ENCODE peak calls at places on chromosomes 2 and 18, in nine cellular contexts. Q is GM10248, I is fibroblast of mammary gland, A is glutamatergic neuron, W is posterior cingulate gyrus, K is iPS-NIHi11, O is tibial nerve, F is HL-60, T is EH. J is an unnamed sample.

GRCh38 chr18:68725341-68725740 is 10.4 kb upstream of the TMX3 start:
- DNase-seq in Q (no peak), I (no peak), A (no peak), W (no peak), K (no peak), O (no peak), F (no peak), T (no peak), J (no peak)

GRCh38 chr2:143937563-143938346 is 582.2 kb downstream of the ZEB2 start:
- DNase-seq in Q (no peak), I (no peak), A (no peak), W (no peak), K (peak; percentile 13), O (no peak), F (no peak), T (peak; percentile 15), J (no peak)

GRCh38 chr18:54558609-54559585 is 32.1 kb upstream of the DYNAP start:
- DNase-seq in Q (peak; percentile 21), I (peak; percentile 24), A (no peak), W (no peak), K (peak; percentile 52), O (peak; percentile 12), F (peak; percentile 13), T (peak; percentile 21), J (no peak)

GRCh38 chr2:135532581-135532980 is 1.3 kb downstream of the R3HDM1 start:
- DNase-seq in Q (no peak), I (peak; percentile 6), A (no peak), W (no peak), K (no peak), O (no peak), F (no peak), T (peak; percentile 43), J (no peak)

GRCh38 chr2:237921967-237922492 is 44.8 kb upstream of the UBE2F start:
- DNase-seq in Q (no peak), I (no peak), A (no peak), W (no peak), K (no peak), O (no peak), F (no peak), T (no peak), J (peak; percentile 58)

GRCh38 chr2:223641062-223641461 is 38.9 kb upstream of the SCG2 start:
- DNase-seq in Q (no peak), I (no peak), A (no peak), W (no peak), K (no peak), O (no peak), F (no peak), T (peak; percentile 72), J (no peak)

GRCh38 chr2:33810046-33810835 is 211.1 kb upstream of the FAM98A start:
- DNase-seq in Q (no peak), I (peak; percentile 72), A (no peak), W (no peak), K (peak; percentile 10), O (no peak), F (no peak), T (peak; percentile 97), J (no peak)

GRCh38 chr2:225998653-225999052 is 599.1 kb downstream of the NYAP2 start:
- DNase-seq in Q (no peak), I (peak; percentile 23), A (no peak), W (no peak), K (no peak), O (no peak), F (no peak), T (peak; percentile 79), J (no peak)

GRCh38 chr2:98346259-98347236 is at the start of gene CNGA3:
- DNase-seq in Q (peak; percentile 40), I (peak; percentile 8), A (peak; percentile 70), W (no peak), K (peak; percentile 78), O (no peak), F (no peak), T (peak; percentile 34), J (no peak)

GRCh38 chr2:240934701-240935100 is 28.6 kb downstream of the CROCC2 start:
- DNase-seq in Q (no peak), I (no peak), A (no peak), W (no peak), K (no peak), O (peak; percentile 3), F (no peak), T (no peak), J (peak; percentile 40)

GRCh38 chr2:221197223-221197622 is 374.9 kb downstream of the EPHA4 start:
- DNase-seq in Q (no peak), I (no peak), A (no peak), W (no peak), K (no peak), O (no peak), F (no peak), T (no peak), J (no peak)

GRCh38 chr2:10387033-10387432 is 61.1 kb downstream of the ODC1 start:
- DNase-seq in Q (no peak), I (no peak), A (no peak), W (no peak), K (no peak), O (no peak), F (no peak), T (no peak), J (no peak)

GRCh38 chr18:46293699-46294300 is 189.6 kb downstream of the HAUS1 start:
- DNase-seq in Q (no peak), I (no peak), A (no peak), W (no peak), K (peak; percentile 69), O (no peak), F (no peak), T (no peak), J (no peak)

GRCh38 chr18:50075772-50076171 is 119.2 kb downstream of the MYO5B start:
- DNase-seq in Q (no peak), I (no peak), A (no peak), W (no peak), K (no peak), O (no peak), F (no peak), T (no peak), J (no peak)

GRCh38 chr2:207375207-207375875 is 154.4 kb upstream of the CREB1 start:
- DNase-seq in Q (no peak), I (no peak), A (no peak), W (no peak), K (no peak), O (no peak), F (no peak), T (no peak), J (no peak)

GRCh38 chr2:234444242-234444641 is 52.6 kb downstream of the ARL4C start:
- DNase-seq in Q (no peak), I (no peak), A (no peak), W (no peak), K (no peak), O (no peak), F (no peak), T (peak; percentile 48), J (no peak)

GRCh38 chr2:33136056-33136455 is 189.3 kb downstream of the LTBP1 start:
- DNase-seq in Q (no peak), I (peak; percentile 57), A (no peak), W (no peak), K (no peak), O (no peak), F (no peak), T (no peak), J (no peak)

J was measured in sigmoid colon.